ENCODE peak calls at places on chromosomes 1 and 21, in six cellular contexts. Y is cardiac muscle cell; A is A549; F is prostate gland; D is CD8-positive, alpha-beta T cell; T is heart right ventricle. B is an unnamed sample.

GRCh38 chr1:38964140-38964548 is 22.5 kb upstream of the RHBDL2 start:
- DNase-seq in Y (no peak), A (peak), F (no peak), D (no peak), T (no peak), B (no peak)

GRCh38 chr1:184152502-184152901 is 101.0 kb downstream of the TSEN15 start:
- DNase-seq in Y (peak), A (no peak), F (no peak), D (no peak), T (no peak), B (no peak)

GRCh38 chr21:44653123-44653522 is 1.3 kb downstream of the KRTAP12-4 start:
- DNase-seq in Y (no peak), A (no peak), F (no peak), D (no peak), T (no peak), B (no peak)

GRCh38 chr1:54981466-54981865 is 1.0 kb downstream of the TMEM61 start:
- DNase-seq in Y (no peak), A (no peak), F (no peak), D (no peak), T (no peak), B (no peak)

GRCh38 chr21:36171327-36171726 is 14.7 kb downstream of the DOP1B start:
- DNase-seq in Y (no peak), A (no peak), F (no peak), D (no peak), T (no peak), B (no peak)

GRCh38 chr1:211247921-211248320 is 11.2 kb upstream of the RCOR3 start:
- DNase-seq in Y (peak), A (no peak), F (no peak), D (no peak), T (no peak), B (no peak)

GRCh38 chr21:23131177-23131576 is 2133.0 kb downstream of the NCAM2 start:
- DNase-seq in Y (no peak), A (no peak), F (no peak), D (no peak), T (no peak), B (no peak)

GRCh38 chr1:36481771-36482723 is 666 bp downstream of the CSF3R start:
- DNase-seq in Y (no peak), A (no peak), F (no peak), D (no peak), T (no peak), B (no peak)

GRCh38 chr21:41235214-41235613 is 67.3 kb downstream of the BACE2 start:
- DNase-seq in Y (no peak), A (no peak), F (no peak), D (no peak), T (no peak), B (no peak)

GRCh38 chr1:32321712-32322291 is 14.2 kb downstream of the MARCKSL1 start:
- DNase-seq in Y (no peak), A (peak), F (no peak), D (peak), T (no peak), B (no peak)

GRCh38 chr1:232891656-232892317 is 58.6 kb upstream of the NTPCR start:
- DNase-seq in Y (peak), A (no peak), F (no peak), D (no peak), T (no peak), B (no peak)

GRCh38 chr1:21623411-21623961 is 45.7 kb downstream of the RAP1GAP start:
- DNase-seq in Y (no peak), A (peak), F (peak), D (no peak), T (no peak), B (no peak)

GRCh38 chr21:45945066-45945867 is 36.3 kb upstream of the COL6A1 start:
- DNase-seq in Y (no peak), A (no peak), F (no peak), D (no peak), T (no peak), B (no peak)

GRCh38 chr1:99397029-99397428 is 132.7 kb downstream of the PLPPR4 start:
- DNase-seq in Y (peak), A (no peak), F (no peak), D (no peak), T (no peak), B (no peak)

GRCh38 chr1:162390396-162391185 is 9.1 kb downstream of the C1orf226 start:
- DNase-seq in Y (no peak), A (no peak), F (no peak), D (no peak), T (no peak), B (no peak)

GRCh38 chr1:5742801-5743200 is 249.4 kb downstream of the NPHP4 start:
- DNase-seq in Y (no peak), A (no peak), F (no peak), D (no peak), T (no peak), B (no peak)

GRCh38 chr21:36454706-36455105 is 25.2 kb downstream of the CLDN14 start:
- DNase-seq in Y (no peak), A (no peak), F (no peak), D (no peak), T (no peak), B (no peak)

GRCh38 chr1:201042663-201043461 is 19.3 kb upstream of the KIF21B start:
- DNase-seq in Y (peak), A (peak), F (peak), D (peak), T (peak), B (peak)

GRCh38 chr21:26116456-26117011 is 54.0 kb downstream of the APP start:
- DNase-seq in Y (peak), A (no peak), F (peak), D (no peak), T (no peak), B (no peak)

GRCh38 chr21:16194851-16195251 is 465.1 kb downstream of the USP25 start:
- DNase-seq in Y (peak), A (peak), F (no peak), D (no peak), T (no peak), B (no peak)

GRCh38 chr1:87981810-87982209 is 653.1 kb downstream of the LMO4 start:
- DNase-seq in Y (no peak), A (no peak), F (no peak), D (no peak), T (no peak), B (no peak)

GRCh38 chr1:87979079-87979478 is 650.4 kb downstream of the LMO4 start:
- DNase-seq in Y (no peak), A (no peak), F (no peak), D (no peak), T (no peak), B (no peak)

GRCh38 chr1:87983841-87984240 is 655.2 kb downstream of the LMO4 start:
- DNase-seq in Y (peak), A (no peak), F (no peak), D (no peak), T (no peak), B (no peak)

GRCh38 chr1:87981386-87981785 is 652.7 kb downstream of the LMO4 start:
- DNase-seq in Y (no peak), A (no peak), F (no peak), D (no peak), T (no peak), B (no peak)

GRCh38 chr1:87980494-87980893 is 651.8 kb downstream of the LMO4 start:
- DNase-seq in Y (no peak), A (no peak), F (peak), D (no peak), T (no peak), B (no peak)
- H3K27ac ChIP-seq in Y (no peak), A (no peak), F (no peak), D (no peak), T (no peak), B (no peak)

DNA sequence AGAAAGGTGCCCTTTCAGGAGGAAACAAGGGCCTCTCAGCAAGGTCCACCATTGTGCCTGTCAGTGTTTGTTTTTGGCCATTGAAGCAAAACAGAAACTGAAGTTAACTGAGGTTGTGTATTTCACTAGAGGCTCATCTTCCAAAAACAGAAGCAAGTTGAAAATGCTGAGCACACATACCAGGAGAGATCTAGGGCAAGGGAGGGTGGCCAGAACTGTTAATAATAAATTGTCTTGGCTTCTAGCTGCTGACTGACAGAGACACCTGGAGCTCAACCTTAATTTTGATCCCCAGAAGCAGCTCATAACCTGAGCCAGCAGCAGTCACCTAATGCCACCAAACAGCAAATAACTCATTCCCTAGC is 5.2 kb downstream of the AGMAT start:
- DNase-seq in Y (no peak), A (no peak), F (no peak), D (no peak), T (no peak), B (no peak)
- H3K27ac ChIP-seq in Y (no peak), A (no peak), F (no peak), D (peak), T (no peak), B (no peak)

GRCh38 chr21:31159808-31160207 is 121.5 kb upstream of the KRTAP19-8 start:
- DNase-seq in Y (no peak), A (no peak), F (no peak), D (no peak), T (no peak), B (no peak)

GRCh38 chr21:31156169-31156568 is 117.9 kb upstream of the KRTAP19-8 start:
- DNase-seq in Y (no peak), A (no peak), F (no peak), D (no peak), T (no peak), B (no peak)

GRCh38 chr21:31158789-31159581 is 120.7 kb upstream of the KRTAP19-8 start:
- DNase-seq in Y (peak), A (no peak), F (no peak), D (no peak), T (no peak), B (no peak)

GRCh38 chr21:31156662-31157061 is 118.4 kb upstream of the KRTAP19-8 start:
- DNase-seq in Y (no peak), A (peak), F (no peak), D (no peak), T (no peak), B (no peak)

DNA sequence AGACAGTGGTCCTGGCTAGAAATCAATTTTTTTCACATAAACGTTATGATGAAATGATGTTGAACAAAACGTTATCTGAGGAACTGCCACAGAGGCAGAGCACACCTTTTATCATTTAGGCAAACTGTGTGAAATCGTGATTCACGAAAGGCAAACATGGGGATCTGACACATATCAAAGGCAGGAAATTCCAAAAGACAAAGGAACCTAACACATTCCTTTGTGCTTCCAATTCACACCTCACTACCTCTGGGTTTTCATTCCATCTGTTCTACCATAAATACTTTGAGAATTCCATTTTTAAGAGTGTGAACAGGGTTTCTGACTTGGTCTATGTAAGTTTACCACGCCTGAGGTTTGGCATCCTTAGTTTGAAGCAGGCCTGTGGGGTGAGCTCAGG is 119.5 kb upstream of the KRTAP19-8 start:
- DNase-seq in Y (no peak), A (no peak), F (no peak), D (no peak), T (no peak), B (no peak)
- H3K27ac ChIP-seq in Y (no peak), A (no peak), F (no peak), D (no peak), T (no peak), B (no peak)

DNA sequence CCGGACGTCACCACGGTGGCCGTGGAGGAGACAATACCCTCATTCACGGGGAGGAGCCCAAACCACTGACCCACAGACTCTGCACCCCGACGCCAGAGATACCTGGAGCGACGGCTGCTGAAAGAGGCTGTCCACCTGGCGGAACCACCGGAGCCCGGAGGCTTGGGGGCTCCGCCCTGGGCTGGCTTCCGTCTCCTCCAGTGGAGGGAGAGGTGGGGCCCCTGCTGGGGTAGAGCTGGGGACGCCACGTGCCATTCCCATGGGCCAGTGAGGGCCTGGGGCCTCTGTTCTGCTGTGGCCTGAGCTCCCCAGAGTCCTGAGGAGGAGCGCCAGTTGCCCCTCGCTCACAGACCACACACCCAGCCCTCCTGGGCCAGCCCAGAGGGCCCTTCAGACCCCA is 7.0 kb downstream of the TNFRSF14 start:
- DNase-seq in Y (no peak), A (no peak), F (no peak), D (no peak), T (no peak), B (no peak)
- H3K27ac ChIP-seq in Y (no peak), A (no peak), F (no peak), D (no peak), T (no peak), B (no peak)

DNA sequence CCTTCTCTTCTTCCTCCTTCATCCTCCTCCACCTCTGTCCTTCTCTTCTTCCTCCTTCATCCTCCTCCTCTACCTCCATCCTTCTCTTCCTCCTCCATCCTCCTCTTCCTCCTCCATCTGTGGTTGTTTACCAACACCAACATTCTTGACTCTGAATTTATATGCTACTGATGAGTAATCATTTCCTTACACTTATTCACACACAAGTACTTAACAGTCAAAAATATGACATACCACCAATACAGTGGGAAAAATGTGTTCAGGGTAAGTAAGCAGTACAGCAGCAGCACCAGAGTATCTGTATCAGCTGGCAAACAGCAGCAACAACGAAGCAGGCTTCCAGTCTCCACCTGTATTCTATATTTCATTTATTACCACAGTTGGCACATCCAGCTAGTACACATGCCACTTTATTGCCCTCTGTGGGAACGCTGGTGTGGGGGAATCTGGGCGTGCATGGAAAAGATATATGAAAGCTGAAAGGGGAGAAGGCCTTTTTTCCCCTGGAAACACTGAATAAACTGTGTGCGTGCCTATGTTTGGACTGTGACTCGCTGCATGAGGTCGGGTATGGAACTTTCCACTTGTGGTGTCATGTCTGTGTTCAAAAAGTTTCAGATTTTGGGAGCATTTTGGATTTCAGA is 16.0 kb downstream of the ADSS2 start:
- DNase-seq in Y (peak), A (peak), F (no peak), D (no peak), T (no peak), B (no peak)
- H3K27ac ChIP-seq in Y (no peak), A (peak), F (no peak), D (no peak), T (no peak), B (peak)

GRCh38 chr1:204627436-204627835 is 58.1 kb downstream of the LRRN2 start:
- DNase-seq in Y (no peak), A (no peak), F (no peak), D (no peak), T (no peak), B (no peak)

GRCh38 chr1:204621996-204622395 is 63.5 kb downstream of the LRRN2 start:
- DNase-seq in Y (no peak), A (no peak), F (no peak), D (no peak), T (no peak), B (no peak)

GRCh38 chr1:204623894-204624361 is 61.6 kb downstream of the LRRN2 start:
- DNase-seq in Y (no peak), A (peak), F (no peak), D (no peak), T (no peak), B (no peak)

GRCh38 chr1:204623365-204623893 is 62.1 kb downstream of the LRRN2 start:
- DNase-seq in Y (peak), A (peak), F (no peak), D (no peak), T (no peak), B (no peak)

DNA sequence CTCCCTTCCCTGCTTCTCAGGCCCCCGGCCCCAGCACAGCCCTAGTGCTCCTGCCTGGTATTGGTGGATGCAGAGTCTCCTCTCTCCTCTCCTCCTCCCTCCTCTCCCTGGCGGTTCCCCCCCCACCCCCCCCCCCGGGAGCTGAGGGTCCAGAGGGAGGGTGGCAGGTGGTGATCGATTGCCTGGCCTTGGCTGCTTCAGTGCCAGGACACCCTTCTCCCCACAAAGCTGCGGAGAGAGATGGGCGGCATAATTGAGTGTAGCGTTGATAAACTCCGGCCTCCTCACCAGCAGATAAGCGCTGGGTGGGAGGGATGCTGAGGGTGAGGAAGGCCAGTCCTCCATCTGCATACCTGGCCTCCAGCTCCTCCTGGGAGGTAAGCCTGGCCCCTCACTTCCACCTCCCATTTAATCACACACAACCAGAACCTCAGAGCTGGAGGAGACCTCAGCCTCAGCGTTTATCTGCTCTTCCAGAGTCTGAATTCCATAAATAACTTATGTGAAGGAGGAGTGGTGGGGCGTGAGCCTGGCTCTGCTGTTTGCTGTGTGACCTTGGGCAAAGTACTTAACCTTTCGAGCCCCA is 60.8 kb downstream of the LRRN2 start:
- DNase-seq in Y (no peak), A (no peak), F (no peak), D (no peak), T (no peak), B (no peak)
- H3K27ac ChIP-seq in Y (peak), A (no peak), F (no peak), D (no peak), T (no peak), B (no peak)

DNA sequence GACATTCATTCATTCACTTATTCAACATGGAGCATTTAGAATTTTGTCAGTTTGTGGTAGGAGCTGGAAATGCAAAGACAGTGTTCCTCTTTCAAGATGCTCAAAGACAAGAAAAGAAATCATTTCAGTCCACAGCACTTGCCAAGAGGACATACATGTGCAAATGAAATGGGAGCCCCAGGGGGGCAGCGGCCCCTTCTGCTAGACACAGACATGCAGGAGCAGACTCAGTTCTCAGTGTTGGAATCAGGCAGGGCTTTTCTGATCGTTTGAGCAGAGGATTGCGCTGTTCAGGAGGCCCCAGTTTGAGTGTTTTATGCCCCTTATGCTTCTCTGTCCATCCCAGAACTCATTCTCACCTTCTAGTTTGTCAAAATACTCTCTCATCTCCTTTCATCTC is 35.6 kb upstream of the VASH2 start:
- DNase-seq in Y (no peak), A (no peak), F (no peak), D (no peak), T (no peak), B (no peak)
- H3K27ac ChIP-seq in Y (no peak), A (peak), F (no peak), D (no peak), T (no peak), B (no peak)

GRCh38 chr1:22918644-22919043 is 54.0 kb downstream of the LACTBL1 start:
- DNase-seq in Y (no peak), A (no peak), F (no peak), D (no peak), T (no peak), B (no peak)
- H3K27ac ChIP-seq in Y (peak), A (no peak), F (no peak), D (no peak), T (no peak), B (no peak)

B was measured in substantia nigra.